ENCODE peak calls at places on chromosome 16, in seven cellular contexts. O is epithelial cell of proximal tubule, Z is fibroblast of lung, S is IMR-90, D is HFF-Myc, H is fibroblast of pulmonary artery, J is ascending aorta. N is an unnamed sample.

GRCh38 chr16:78005881-78006280 is 16.5 kb upstream of the CLEC3A start:
- DNase-seq in J (no peak), Z (no peak), H (no peak), D (no peak), S (no peak), O (no peak), N (no peak)

GRCh38 chr16:77330332-77331043 is 104.3 kb downstream of the ADAMTS18 start:
- DNase-seq in D (no peak), O (no peak), Z (no peak), H (no peak), S (no peak), J (no peak), N (no peak)

GRCh38 chr16:87161822-87162676 is 155.1 kb downstream of the C16orf95 start:
- DNase-seq in D (no peak), S (no peak), H (no peak), O (no peak), J (no peak), Z (no peak), N (no peak)

GRCh38 chr16:8481810-8482209 is 108.5 kb downstream of the TMEM114 start:
- DNase-seq in S (no peak), O (no peak), D (no peak), J (no peak), Z (no peak), H (no peak), N (no peak)

GRCh38 chr16:10846213-10846998 is 27.8 kb upstream of the TVP23A start:
- DNase-seq in J (no peak), O (no peak), S (no peak), H (no peak), D (no peak), Z (no peak), N (no peak)

GRCh38 chr16:28531777-28532744 is 6.7 kb downstream of the NUPR1 start:
- DNase-seq in H (no peak), S (no peak), J (no peak), O (no peak), Z (no peak), D (no peak), N (no peak)

GRCh38 chr16:55154956-55155355 is 169.0 kb upstream of the IRX6 start:
- DNase-seq in H (no peak), J (no peak), D (no peak), Z (no peak), S (no peak), O (no peak), N (no peak)

GRCh38 chr16:50272111-50272571 is 5.8 kb downstream of the ADCY7 start:
- DNase-seq in Z (no peak), H (no peak), D (no peak), O (no peak), S (no peak), J (no peak), N (no peak)

GRCh38 chr16:85704900-85705846 is 16.4 kb upstream of the GINS2 start:
- DNase-seq in Z (no peak), S (no peak), O (no peak), J (no peak), D (no peak), H (no peak), N (no peak)

GRCh38 chr16:68732068-68732680 is 4.9 kb upstream of the CDH1 start:
- DNase-seq in S (no peak), J (no peak), Z (peak; percentile 36), D (no peak), O (no peak), H (no peak), N (no peak)

GRCh38 chr16:59249049-59249448 is 514.9 kb upstream of the GOT2 start:
- DNase-seq in D (no peak), Z (no peak), O (no peak), J (no peak), H (no peak), S (no peak), N (no peak)

GRCh38 chr16:69485816-69486215 is 61.4 kb downstream of the CYB5B start:
- DNase-seq in Z (no peak), S (no peak), H (no peak), J (no peak), O (no peak), D (no peak), N (no peak)

DNA sequence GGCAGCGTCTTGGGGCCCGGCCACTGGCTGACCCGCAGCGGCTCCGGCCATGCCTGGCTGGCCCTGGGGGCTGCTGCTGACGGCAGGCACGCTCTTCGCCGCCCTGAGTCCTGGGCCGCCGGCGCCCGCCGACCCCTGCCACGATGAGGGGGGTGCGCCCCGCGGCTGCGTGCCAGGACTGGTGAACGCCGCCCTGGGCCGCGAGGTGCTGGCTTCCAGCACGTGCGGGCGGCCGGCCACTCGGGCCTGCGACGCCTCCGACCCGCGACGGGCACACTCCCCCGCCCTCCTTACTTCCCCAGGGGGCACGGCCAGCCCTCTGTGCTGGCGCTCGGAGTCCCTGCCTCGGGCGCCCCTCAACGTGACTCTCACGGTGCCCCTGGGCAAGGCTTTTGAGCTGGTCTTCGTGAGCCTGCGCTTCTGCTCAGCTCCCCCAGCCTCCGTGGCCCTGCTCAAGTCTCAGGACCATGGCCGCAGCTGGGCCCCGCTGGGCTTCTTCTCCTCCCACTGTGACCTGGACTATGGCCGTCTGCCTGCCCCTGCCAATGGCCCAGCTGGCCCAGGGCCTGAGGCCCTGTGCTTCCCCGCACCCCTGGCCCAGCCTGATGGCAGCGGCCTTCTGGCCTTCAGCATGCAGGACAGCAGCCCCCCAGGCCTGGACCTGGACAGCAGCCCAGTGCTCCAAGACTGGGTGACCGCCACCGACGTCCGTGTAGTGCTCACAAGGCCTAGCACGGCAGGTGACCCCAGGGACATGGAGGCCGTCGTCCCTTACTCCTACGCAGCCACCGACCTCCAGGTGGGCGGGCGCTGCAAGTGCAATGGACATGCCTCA is 773 bp downstream of the NTN3 start:
- DNase-seq in O (no peak), J (no peak), S (no peak), H (no peak), D (no peak), Z (no peak), N (no peak)
- H3K4me3 ChIP-seq in O (peak overlapping the region; percentile 31), J (peak overlapping the region; percentile 30), S (peak overlapping the region; percentile 27), H (no peak overlapping the region), D (no peak overlapping the region), Z (no peak overlapping the region), N (no peak overlapping the region)

DNA sequence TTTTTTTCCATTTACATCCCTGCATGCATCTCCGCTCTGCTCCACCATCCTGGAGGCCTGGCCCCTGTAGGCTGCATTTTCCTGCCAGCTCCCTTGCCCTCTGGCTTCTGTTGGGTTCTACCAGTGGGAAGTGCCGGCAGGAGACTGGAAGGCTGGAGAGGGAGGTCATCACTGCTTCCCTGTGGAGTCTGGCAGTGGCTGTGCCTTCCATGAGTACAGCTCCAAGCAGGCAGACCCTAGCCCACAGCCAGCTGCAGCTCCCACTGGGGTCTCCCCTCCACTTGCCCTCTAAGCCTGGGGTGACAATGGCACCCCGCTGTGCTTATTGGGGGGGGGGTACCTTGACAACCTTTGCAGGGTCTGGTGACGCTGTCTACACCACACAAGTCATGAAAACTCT is 37.3 kb downstream of the MMP15 start:
- DNase-seq in Z (no peak), O (no peak), D (no peak), H (no peak), S (no peak), J (no peak), N (no peak)
- TF ChIP-seq CTCF in Z (no peak), O (no peak), D (no peak), H (no peak), S (no peak), J (no peak), N (no peak)

GRCh38 chr16:27461483-27462171 is 59.7 kb downstream of the IL21R start:
- DNase-seq in J (no peak), H (no peak), Z (peak; percentile 19), D (peak; percentile 19), S (peak; percentile 54), O (no peak), N (peak; percentile 45)

GRCh38 chr16:27463741-27464662 is 62.0 kb downstream of the IL21R start:
- DNase-seq in O (no peak), S (no peak), D (no peak), Z (no peak), J (no peak), H (no peak), N (no peak)

GRCh38 chr16:27462200-27462845 is 60.3 kb downstream of the IL21R start:
- DNase-seq in D (no peak), S (no peak), H (no peak), O (no peak), Z (no peak), J (no peak), N (no peak)

GRCh38 chr16:27464663-27465482 is 62.9 kb downstream of the IL21R start:
- DNase-seq in J (no peak), Z (no peak), O (no peak), D (no peak), S (no peak), H (no peak), N (no peak)

DNA sequence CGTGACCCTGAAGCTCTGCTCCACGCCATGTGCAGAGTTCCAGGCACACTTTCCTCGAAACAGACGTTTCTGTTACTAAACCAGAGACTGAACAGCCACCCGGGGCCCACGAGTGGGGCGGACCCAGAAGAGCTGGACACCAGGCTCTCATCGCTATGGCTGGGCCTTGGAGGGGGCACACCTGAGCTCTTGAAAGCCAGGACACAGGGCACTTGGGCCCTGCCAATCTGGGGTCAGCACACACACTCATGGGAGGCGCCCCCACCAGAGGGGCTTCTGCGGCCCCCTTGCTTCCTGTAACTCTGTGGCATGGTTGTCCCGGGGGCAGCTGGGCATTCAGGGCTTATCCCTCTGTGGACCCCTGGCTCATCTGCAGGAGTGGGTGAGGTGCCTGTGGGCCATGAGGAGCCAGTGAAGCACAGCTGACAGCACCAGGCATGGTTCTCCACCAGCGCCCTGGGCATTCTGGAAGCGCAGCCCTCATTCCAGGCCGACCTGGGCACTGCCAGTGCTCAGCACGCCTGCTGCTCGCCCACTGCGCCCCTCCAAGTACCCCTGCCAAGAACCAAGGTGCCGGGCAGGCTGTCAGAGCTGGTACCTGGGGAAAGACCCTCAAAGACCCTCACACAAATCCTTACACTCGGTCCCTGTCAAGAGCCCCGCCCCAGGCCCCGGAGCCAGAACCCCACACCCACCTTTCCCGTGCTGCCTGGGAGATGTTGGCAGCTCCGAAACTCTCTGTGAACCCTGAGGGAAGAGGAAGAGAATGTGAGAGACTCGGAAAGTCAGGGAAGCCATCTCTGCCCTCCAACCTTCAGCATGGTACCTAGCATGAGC is 61.1 kb downstream of the IL21R start:
- DNase-seq in J (no peak), D (no peak), H (no peak), Z (no peak), S (no peak), O (no peak), N (no peak)
- H3K4me3 ChIP-seq in J (no peak overlapping the region), D (no peak overlapping the region), H (no peak overlapping the region), Z (no peak overlapping the region), S (no peak overlapping the region), O (no peak overlapping the region), N (no peak overlapping the region)

GRCh38 chr16:62066747-62067146 is 30.5 kb upstream of the CDH8 start:
- DNase-seq in J (no peak), H (no peak), O (no peak), Z (no peak), S (no peak), D (no peak), N (no peak)

GRCh38 chr16:62067182-62067581 is 30.9 kb upstream of the CDH8 start:
- DNase-seq in J (no peak), S (no peak), Z (no peak), O (no peak), D (no peak), H (no peak), N (no peak)

GRCh38 chr16:62064173-62064572 is 27.9 kb upstream of the CDH8 start:
- DNase-seq in Z (no peak), D (no peak), H (no peak), S (no peak), J (no peak), O (no peak), N (no peak)

GRCh38 chr16:62067981-62068380 is 31.7 kb upstream of the CDH8 start:
- DNase-seq in H (no peak), J (no peak), Z (no peak), D (no peak), O (no peak), S (no peak), N (no peak)

GRCh38 chr16:62068747-62069146 is 32.5 kb upstream of the CDH8 start:
- DNase-seq in H (no peak), Z (no peak), J (no peak), O (no peak), S (no peak), D (no peak), N (no peak)
- TF ChIP-seq CTCF in H (no peak), Z (no peak), J (no peak), O (no peak), S (no peak), D (peak; percentile 19), N (peak; percentile 38)